ENCODE peak calls at places on chromosome 1, in eight cellular contexts. One of them, this sample, is unnamed.

GRCh38 chr1:228937851-228938247 is 202.6 kb downstream of the RHOU start:
- DNase-seq in dorsolateral prefrontal cortex: no peak
- DNase-seq in activated gamma-delta T cell treated with anti-CD3 and anti-CD28 coated beads, Interleukin-2, amount 50 U/mL, for 16 hours: no peak
- DNase-seq in osteocyte: no peak
- DNase-seq in MV-4-11: no peak
- DNase-seq in heart right ventricle: peak; percentile 25
- DNase-seq in NCI-H2081: no peak
- DNase-seq in Peyer's patch: no peak
- DNase-seq in this sample: no peak

GRCh38 chr1:156420209-156421061 is 51.4 kb downstream of the RHBG start:
- DNase-seq in dorsolateral prefrontal cortex: no peak
- DNase-seq in activated gamma-delta T cell treated with anti-CD3 and anti-CD28 coated beads, Interleukin-2, amount 50 U/mL, for 16 hours: no peak
- DNase-seq in osteocyte: no peak
- DNase-seq in MV-4-11: peak; percentile 46
- DNase-seq in heart right ventricle: no peak
- DNase-seq in NCI-H2081: no peak
- DNase-seq in Peyer's patch: no peak
- DNase-seq in this sample: peak; percentile 52

GRCh38 chr1:162710349-162710748 is 78.1 kb downstream of the DDR2 start:
- DNase-seq in dorsolateral prefrontal cortex: no peak
- DNase-seq in activated gamma-delta T cell treated with anti-CD3 and anti-CD28 coated beads, Interleukin-2, amount 50 U/mL, for 16 hours: no peak
- DNase-seq in osteocyte: no peak
- DNase-seq in MV-4-11: no peak
- DNase-seq in heart right ventricle: no peak
- DNase-seq in NCI-H2081: no peak
- DNase-seq in Peyer's patch: no peak
- DNase-seq in this sample: no peak

GRCh38 chr1:115192200-115192767 is 103.0 kb upstream of the TSPAN2 start:
- DNase-seq in dorsolateral prefrontal cortex: no peak
- DNase-seq in activated gamma-delta T cell treated with anti-CD3 and anti-CD28 coated beads, Interleukin-2, amount 50 U/mL, for 16 hours: no peak
- DNase-seq in osteocyte: no peak
- DNase-seq in MV-4-11: no peak
- DNase-seq in heart right ventricle: no peak
- DNase-seq in NCI-H2081: no peak
- DNase-seq in Peyer's patch: no peak
- DNase-seq in this sample: no peak

GRCh38 chr1:47532831-47533175 is 95.0 kb downstream of the FOXD2 start:
- DNase-seq in dorsolateral prefrontal cortex: no peak
- DNase-seq in activated gamma-delta T cell treated with anti-CD3 and anti-CD28 coated beads, Interleukin-2, amount 50 U/mL, for 16 hours: no peak
- DNase-seq in osteocyte: no peak
- DNase-seq in MV-4-11: no peak
- DNase-seq in heart right ventricle: no peak
- DNase-seq in NCI-H2081: no peak
- DNase-seq in Peyer's patch: no peak
- DNase-seq in this sample: no peak

GRCh38 chr1:242745079-242745478 is 220.6 kb upstream of the PLD5 start:
- DNase-seq in dorsolateral prefrontal cortex: no peak
- DNase-seq in activated gamma-delta T cell treated with anti-CD3 and anti-CD28 coated beads, Interleukin-2, amount 50 U/mL, for 16 hours: no peak
- DNase-seq in osteocyte: no peak
- DNase-seq in MV-4-11: no peak
- DNase-seq in heart right ventricle: no peak
- DNase-seq in NCI-H2081: no peak
- DNase-seq in Peyer's patch: no peak
- DNase-seq in this sample: peak; percentile 16

GRCh38 chr1:200409203-200409760 is 554 bp downstream of the ZNF281 start:
- DNase-seq in dorsolateral prefrontal cortex: peak; percentile 18
- DNase-seq in activated gamma-delta T cell treated with anti-CD3 and anti-CD28 coated beads, Interleukin-2, amount 50 U/mL, for 16 hours: peak; percentile 14
- DNase-seq in osteocyte: no peak
- DNase-seq in MV-4-11: no peak
- DNase-seq in heart right ventricle: peak; percentile 41
- DNase-seq in NCI-H2081: no peak
- DNase-seq in Peyer's patch: no peak
- DNase-seq in this sample: peak; percentile 69

GRCh38 chr1:59263116-59263515 is 33.8 kb upstream of the FGGY start:
- DNase-seq in dorsolateral prefrontal cortex: no peak
- DNase-seq in activated gamma-delta T cell treated with anti-CD3 and anti-CD28 coated beads, Interleukin-2, amount 50 U/mL, for 16 hours: no peak
- DNase-seq in osteocyte: no peak
- DNase-seq in MV-4-11: no peak
- DNase-seq in heart right ventricle: no peak
- DNase-seq in NCI-H2081: no peak
- DNase-seq in Peyer's patch: no peak
- DNase-seq in this sample: no peak

GRCh38 chr1:38285807-38286530 is 239.4 kb upstream of the POU3F1 start:
- DNase-seq in dorsolateral prefrontal cortex: no peak
- DNase-seq in activated gamma-delta T cell treated with anti-CD3 and anti-CD28 coated beads, Interleukin-2, amount 50 U/mL, for 16 hours: no peak
- DNase-seq in osteocyte: peak; percentile 77
- DNase-seq in MV-4-11: no peak
- DNase-seq in heart right ventricle: no peak
- DNase-seq in NCI-H2081: no peak
- DNase-seq in Peyer's patch: no peak
- DNase-seq in this sample: no peak

GRCh38 chr1:21490774-21491482 is 18.3 kb upstream of the ALPL start:
- DNase-seq in dorsolateral prefrontal cortex: no peak
- DNase-seq in activated gamma-delta T cell treated with anti-CD3 and anti-CD28 coated beads, Interleukin-2, amount 50 U/mL, for 16 hours: no peak
- DNase-seq in osteocyte: no peak
- DNase-seq in MV-4-11: peak; percentile 35
- DNase-seq in heart right ventricle: no peak
- DNase-seq in NCI-H2081: no peak
- DNase-seq in Peyer's patch: no peak
- DNase-seq in this sample: peak; percentile 58

GRCh38 chr1:36530261-36530660 is 47.5 kb upstream of the CSF3R start:
- DNase-seq in dorsolateral prefrontal cortex: no peak
- DNase-seq in activated gamma-delta T cell treated with anti-CD3 and anti-CD28 coated beads, Interleukin-2, amount 50 U/mL, for 16 hours: no peak
- DNase-seq in osteocyte: no peak
- DNase-seq in MV-4-11: no peak
- DNase-seq in heart right ventricle: no peak
- DNase-seq in NCI-H2081: no peak
- DNase-seq in Peyer's patch: no peak
- DNase-seq in this sample: no peak

GRCh38 chr1:204975568-204976235 is 67.3 kb upstream of the CNTN2 start:
- DNase-seq in dorsolateral prefrontal cortex: peak; percentile 51
- DNase-seq in activated gamma-delta T cell treated with anti-CD3 and anti-CD28 coated beads, Interleukin-2, amount 50 U/mL, for 16 hours: peak; percentile 27
- DNase-seq in osteocyte: no peak
- DNase-seq in MV-4-11: peak; percentile 27
- DNase-seq in heart right ventricle: no peak
- DNase-seq in NCI-H2081: peak; percentile 36
- DNase-seq in Peyer's patch: no peak
- DNase-seq in this sample: peak; percentile 71

GRCh38 chr1:181111559-181111958 is 23.1 kb downstream of the IER5 start:
- DNase-seq in dorsolateral prefrontal cortex: no peak
- DNase-seq in activated gamma-delta T cell treated with anti-CD3 and anti-CD28 coated beads, Interleukin-2, amount 50 U/mL, for 16 hours: no peak
- DNase-seq in osteocyte: no peak
- DNase-seq in MV-4-11: no peak
- DNase-seq in heart right ventricle: no peak
- DNase-seq in NCI-H2081: no peak
- DNase-seq in Peyer's patch: no peak
- DNase-seq in this sample: no peak

GRCh38 chr1:207069059-207069458 is 16.0 kb downstream of the PFKFB2 start:
- DNase-seq in dorsolateral prefrontal cortex: no peak
- DNase-seq in activated gamma-delta T cell treated with anti-CD3 and anti-CD28 coated beads, Interleukin-2, amount 50 U/mL, for 16 hours: no peak
- DNase-seq in osteocyte: no peak
- DNase-seq in MV-4-11: peak; percentile 94
- DNase-seq in heart right ventricle: no peak
- DNase-seq in NCI-H2081: no peak
- DNase-seq in Peyer's patch: no peak
- DNase-seq in this sample: no peak

GRCh38 chr1:182460550-182460951 is 10.6 kb downstream of the RGSL1 start:
- DNase-seq in dorsolateral prefrontal cortex: no peak
- DNase-seq in activated gamma-delta T cell treated with anti-CD3 and anti-CD28 coated beads, Interleukin-2, amount 50 U/mL, for 16 hours: no peak
- DNase-seq in osteocyte: no peak
- DNase-seq in MV-4-11: peak; percentile 90
- DNase-seq in heart right ventricle: no peak
- DNase-seq in NCI-H2081: no peak
- DNase-seq in Peyer's patch: no peak
- DNase-seq in this sample: no peak

GRCh38 chr1:217535601-217536377 is 95.1 kb downstream of the GPATCH2 start:
- DNase-seq in dorsolateral prefrontal cortex: no peak
- DNase-seq in activated gamma-delta T cell treated with anti-CD3 and anti-CD28 coated beads, Interleukin-2, amount 50 U/mL, for 16 hours: no peak
- DNase-seq in osteocyte: no peak
- DNase-seq in MV-4-11: no peak
- DNase-seq in heart right ventricle: no peak
- DNase-seq in NCI-H2081: no peak
- DNase-seq in Peyer's patch: no peak
- DNase-seq in this sample: no peak

GRCh38 chr1:81349194-81349965 is 451.4 kb upstream of the ADGRL2 start:
- DNase-seq in dorsolateral prefrontal cortex: no peak
- DNase-seq in activated gamma-delta T cell treated with anti-CD3 and anti-CD28 coated beads, Interleukin-2, amount 50 U/mL, for 16 hours: no peak
- DNase-seq in osteocyte: no peak
- DNase-seq in MV-4-11: no peak
- DNase-seq in heart right ventricle: no peak
- DNase-seq in NCI-H2081: no peak
- DNase-seq in Peyer's patch: no peak
- DNase-seq in this sample: peak; percentile 23

GRCh38 chr1:1462318-1462966 is 9.1 kb upstream of the ATAD3B start:
- DNase-seq in dorsolateral prefrontal cortex: no peak
- DNase-seq in activated gamma-delta T cell treated with anti-CD3 and anti-CD28 coated beads, Interleukin-2, amount 50 U/mL, for 16 hours: no peak
- DNase-seq in osteocyte: no peak
- DNase-seq in MV-4-11: no peak
- DNase-seq in heart right ventricle: peak; percentile 43
- DNase-seq in NCI-H2081: no peak
- DNase-seq in Peyer's patch: no peak
- DNase-seq in this sample: no peak

GRCh38 chr1:247681288-247681897 is 1.9 kb upstream of the OR13G1 start:
- DNase-seq in dorsolateral prefrontal cortex: peak; percentile 17
- DNase-seq in activated gamma-delta T cell treated with anti-CD3 and anti-CD28 coated beads, Interleukin-2, amount 50 U/mL, for 16 hours: no peak
- DNase-seq in osteocyte: no peak
- DNase-seq in MV-4-11: peak; percentile 46
- DNase-seq in heart right ventricle: no peak
- DNase-seq in NCI-H2081: peak; percentile 79
- DNase-seq in Peyer's patch: no peak
- DNase-seq in this sample: peak; percentile 66

GRCh38 chr1:62621907-62622306 is 24.6 kb downstream of the ANGPTL3 start:
- DNase-seq in dorsolateral prefrontal cortex: no peak
- DNase-seq in activated gamma-delta T cell treated with anti-CD3 and anti-CD28 coated beads, Interleukin-2, amount 50 U/mL, for 16 hours: no peak
- DNase-seq in osteocyte: no peak
- DNase-seq in MV-4-11: peak; percentile 84
- DNase-seq in heart right ventricle: no peak
- DNase-seq in NCI-H2081: no peak
- DNase-seq in Peyer's patch: no peak
- DNase-seq in this sample: peak; percentile 85

GRCh38 chr1:101004061-101004460 is 21.5 kb downstream of the DPH5 start:
- DNase-seq in dorsolateral prefrontal cortex: no peak
- DNase-seq in activated gamma-delta T cell treated with anti-CD3 and anti-CD28 coated beads, Interleukin-2, amount 50 U/mL, for 16 hours: no peak
- DNase-seq in osteocyte: no peak
- DNase-seq in MV-4-11: peak; percentile 75
- DNase-seq in heart right ventricle: no peak
- DNase-seq in NCI-H2081: no peak
- DNase-seq in Peyer's patch: no peak
- DNase-seq in this sample: no peak

GRCh38 chr1:181159451-181160151 is 71.1 kb downstream of the IER5 start:
- DNase-seq in dorsolateral prefrontal cortex: no peak
- DNase-seq in activated gamma-delta T cell treated with anti-CD3 and anti-CD28 coated beads, Interleukin-2, amount 50 U/mL, for 16 hours: peak; percentile 20
- DNase-seq in osteocyte: no peak
- DNase-seq in MV-4-11: peak; percentile 63
- DNase-seq in heart right ventricle: no peak
- DNase-seq in NCI-H2081: no peak
- DNase-seq in Peyer's patch: peak; percentile 71
- DNase-seq in this sample: peak; percentile 66

This sample was measured in astrocyte of the hippocampus.